ENCODE peak calls at places on chromosome 10, in seven cellular contexts. P is H4, A is KG1, H is amniotic stem cell, O is tibial nerve, J is EL, R is naive B cell. W is an unnamed sample.

GRCh38 chr10:113932854-113933253 is 78.4 kb downstream of the NHLRC2 start:
- DNase-seq in P (no peak), A (no peak), H (no peak), O (no peak), J (no peak), R (no peak), W (no peak)

GRCh38 chr10:70930251-70931000 is 42.1 kb upstream of the PCBD1 start:
- DNase-seq in P (no peak), A (no peak), H (no peak), O (no peak), J (no peak), R (no peak), W (no peak)

GRCh38 chr10:8283986-8284385 is 229.5 kb downstream of the GATA3 start:
- DNase-seq in P (no peak), A (no peak), H (no peak), O (no peak), J (no peak), R (no peak), W (no peak)

GRCh38 chr10:103716206-103717160 is 138.9 kb downstream of the SH3PXD2A start:
- DNase-seq in P (no peak), A (no peak), H (no peak), O (no peak), J (no peak), R (no peak), W (no peak)

GRCh38 chr10:101725843-101726242 is 30.9 kb upstream of the FBXW4 start:
- DNase-seq in P (no peak), A (no peak), H (no peak), O (no peak), J (no peak), R (no peak), W (no peak)

GRCh38 chr10:48518412-48518811 is 86.5 kb downstream of the ARHGAP22 start:
- DNase-seq in P (no peak), A (peak; percentile 58), H (no peak), O (no peak), J (no peak), R (no peak), W (no peak)

GRCh38 chr10:125514206-125515162 is 168.5 kb downstream of the TEX36 start:
- DNase-seq in P (no peak), A (no peak), H (no peak), O (no peak), J (peak; percentile 18), R (no peak), W (peak; percentile 49)

GRCh38 chr10:15460661-15461060 is 89.6 kb upstream of the FAM171A1 start:
- DNase-seq in P (no peak), A (no peak), H (no peak), O (no peak), J (no peak), R (no peak), W (no peak)

GRCh38 chr10:97450828-97451227 is 4.9 kb downstream of the ZDHHC16 start:
- DNase-seq in P (no peak), A (no peak), H (no peak), O (no peak), J (no peak), R (no peak), W (no peak)

GRCh38 chr10:44853148-44853734 is 57.9 kb upstream of the TMEM72 start:
- DNase-seq in P (peak; percentile 55), A (no peak), H (peak; percentile 20), O (no peak), J (peak; percentile 58), R (no peak), W (no peak)

GRCh38 chr10:116606061-116606483 is 14.7 kb upstream of the PNLIPRP2 start:
- DNase-seq in P (no peak), A (no peak), H (no peak), O (no peak), J (no peak), R (no peak), W (no peak)

GRCh38 chr10:92114201-92114600 is 176.7 kb downstream of the CPEB3 start:
- DNase-seq in P (no peak), A (no peak), H (no peak), O (no peak), J (no peak), R (no peak), W (no peak)

GRCh38 chr10:57303567-57303966 is 942.5 kb upstream of the ZWINT start:
- DNase-seq in P (no peak), A (no peak), H (no peak), O (no peak), J (no peak), R (no peak), W (no peak)

GRCh38 chr10:72309290-72310240 is 35.8 kb downstream of the DDIT4 start:
- DNase-seq in P (no peak), A (no peak), H (no peak), O (no peak), J (no peak), R (no peak), W (no peak)